ENCODE peak calls at places on chromosomes 3 and 15, in five cellular contexts. B, K, I, O and S are unnamed samples.

GRCh38 chr3:30146978-30147377 is 459.4 kb upstream of the TGFBR2 start:
- DNase-seq in K (no peak), I (no peak), B (peak), O (no peak), S (no peak)

GRCh38 chr3:139534992-139535879 is 4.3 kb downstream of the RBP1 start:
- DNase-seq in K (peak), O (peak), I (no peak), B (peak), S (no peak)

GRCh38 chr15:75049392-75049791 is 26.0 kb downstream of the PPCDC start:
- DNase-seq in K (peak), I (no peak), O (no peak), B (no peak), S (no peak)

GRCh38 chr3:183701744-183702143 is 4.1 kb downstream of the YEATS2 start:
- DNase-seq in B (no peak), I (no peak), K (no peak), O (no peak), S (no peak)

GRCh38 chr15:25600751-25601150 is 161.9 kb upstream of the UBE3A start:
- DNase-seq in B (no peak), O (no peak), I (no peak), K (no peak), S (no peak)

GRCh38 chr3:13083898-13084297 is 10.7 kb upstream of the IQSEC1 start:
- DNase-seq in K (no peak), B (no peak), I (no peak), O (no peak), S (no peak)

GRCh38 chr3:155244206-155244605 is 49.3 kb downstream of the STRIT1 start:
- DNase-seq in B (no peak), K (no peak), I (no peak), O (no peak), S (no peak)

GRCh38 chr3:134076816-134077215 is 47.1 kb upstream of the SLCO2A1 start:
- DNase-seq in K (no peak), O (no peak), I (no peak), B (no peak), S (peak)

GRCh38 chr3:66431494-66431893 is 69.3 kb downstream of the LRIG1 start:
- DNase-seq in I (no peak), O (no peak), B (no peak), K (no peak), S (no peak)

GRCh38 chr3:13081603-13082360 is 8.6 kb upstream of the IQSEC1 start:
- DNase-seq in I (no peak), B (no peak), O (no peak), K (peak), S (no peak)

GRCh38 chr3:175836622-175837021 is 977.5 kb downstream of the NAALADL2 start:
- DNase-seq in K (no peak), O (no peak), I (no peak), B (no peak), S (no peak)

GRCh38 chr15:90710436-90710835 is 6.7 kb upstream of the BLM start:
- DNase-seq in K (no peak), O (no peak), I (no peak), B (peak), S (no peak)

GRCh38 chr15:38768970-38769369 is 204.4 kb upstream of the RASGRP1 start:
- DNase-seq in K (no peak), O (no peak), B (peak), I (peak), S (no peak)

GRCh38 chr3:99720985-99721632 is 82.7 kb downstream of the COL8A1 start:
- DNase-seq in I (no peak), B (peak), K (peak), O (no peak), S (no peak)

GRCh38 chr3:178845446-178846118 is 226.0 kb downstream of the ZMAT3 start:
- DNase-seq in K (no peak), O (no peak), I (no peak), B (peak), S (no peak)

GRCh38 chr3:170469151-170470062 is 50.7 kb downstream of the CLDN11 start:
- DNase-seq in B (no peak), I (no peak), K (peak), O (peak), S (no peak)

GRCh38 chr3:194711913-194712312 is 26.2 kb downstream of the FAM43A start:
- DNase-seq in O (no peak), K (no peak), I (no peak), B (peak), S (no peak)

GRCh38 chr15:49473031-49473430 is 50.0 kb downstream of the FGF7 start:
- DNase-seq in O (no peak), I (no peak), K (no peak), B (no peak), S (no peak)

GRCh38 chr3:81742581-81742980 is 18.9 kb downstream of the GBE1 start:
- DNase-seq in O (no peak), K (no peak), B (no peak), I (no peak), S (no peak)